ENCODE peak calls at places on chromosomes 4 and X, in six cellular contexts. S is amygdala; Y is activated CD4-positive, alpha-beta T cell treated with anti-CD3 and anti-CD28 coated beads, Interleukin-2, amount 50 U/mL, for 24 hours; M is endothelial cell; Z is WTC11; T is left lung. G is an unnamed sample.

GRCh38 chr4:100935090-100935489 is 412.2 kb downstream of the PPP3CA start:
- DNase-seq in S (no peak), Y (no peak), M (no peak), Z (no peak), T (no peak), G (no peak)

GRCh38 chr4:105192910-105193309 is 46.2 kb downstream of the TET2 start:
- DNase-seq in S (no peak), Y (no peak), M (no peak), Z (no peak), T (no peak), G (no peak)

GRCh38 chr4:101102114-101102752 is 245.1 kb downstream of the PPP3CA start:
- DNase-seq in S (no peak), Y (no peak), M (no peak), Z (no peak), T (no peak), G (no peak)

GRCh38 chr4:170325599-170325998 is 235.8 kb upstream of the AADAT start:
- DNase-seq in S (no peak), Y (no peak), M (no peak), Z (no peak), T (no peak), G (no peak)

GRCh38 chr4:162115323-162115722 is 48.5 kb downstream of the FSTL5 start:
- DNase-seq in S (no peak), Y (no peak), M (no peak), Z (no peak), T (no peak), G (no peak)

GRCh38 chrX:9682456-9682855 is 83.2 kb downstream of the GPR143 start:
- DNase-seq in S (no peak), Y (no peak), M (no peak), Z (no peak), T (no peak), G (no peak)

GRCh38 chr4:3293410-3294391 is 880 bp downstream of the RGS12 start:
- DNase-seq in S (no peak), Y (no peak), M (no peak), Z (peak), T (no peak), G (no peak)

GRCh38 chrX:8639949-8640348 is 92.0 kb downstream of the ANOS1 start:
- DNase-seq in S (no peak), Y (no peak), M (no peak), Z (no peak), T (no peak), G (no peak)

GRCh38 chr4:146054676-146055075 is 116.1 kb upstream of the ZNF827 start:
- DNase-seq in S (no peak), Y (no peak), M (no peak), Z (no peak), T (no peak), G (no peak)

GRCh38 chrX:154021131-154021611 is 1.5 kb upstream of the IRAK1 start:
- DNase-seq in S (no peak), Y (no peak), M (no peak), Z (no peak), T (no peak), G (no peak)

GRCh38 chr4:26482508-26483462 is 7.5 kb downstream of the CCKAR start:
- DNase-seq in S (no peak), Y (no peak), M (no peak), Z (no peak), T (no peak), G (no peak)

GRCh38 chrX:13590914-13591313 is 21.5 kb downstream of the EGFL6 start:
- DNase-seq in S (no peak), Y (no peak), M (no peak), Z (no peak), T (no peak), G (no peak)

GRCh38 chrX:146481735-146482134 is 327.8 kb upstream of the CXorf51B start:
- DNase-seq in S (no peak), Y (no peak), M (no peak), Z (no peak), T (no peak), G (no peak)

GRCh38 chr4:15238720-15239119 is 189.1 kb upstream of the C1QTNF7 start:
- DNase-seq in S (no peak), Y (no peak), M (peak), Z (peak), T (no peak), G (no peak)

G was measured in T-helper 17 cell.